ENCODE peak calls at places on chromosome 9, in eight cellular contexts. T is sigmoid colon; P is ovary; Y is HAP-1; I is naive thymus-derived CD4-positive, alpha-beta T cell; Q is fibroblast of lung; B is tibial artery; A is tibial nerve. E is an unnamed sample. For H3K27me3, the result is how much of the 10 kb centered on the place peaks cover.

GRCh38 chr9:136847827-136848392 is 1.3 kb upstream of the PHPT1 start:
- DNase-seq in B (peak), T (peak), I (peak), Y (peak), P (peak), A (peak), Q (peak), E (no peak)

GRCh38 chr9:23524607-23525155 is 301.4 kb downstream of the ELAVL2 start:
- DNase-seq in P (no peak), A (no peak), I (no peak), Q (peak), Y (no peak), T (no peak), B (no peak), E (no peak)

GRCh38 chr9:93390953-93391515 is 60.5 kb upstream of the FAM120A start:
- DNase-seq in A (no peak), Y (no peak), P (no peak), Q (no peak), I (no peak), B (no peak), T (no peak), E (no peak)

GRCh38 chr9:92564479-92564878 is 28.7 kb upstream of the ECM2 start:
- DNase-seq in A (no peak), Q (peak), B (no peak), Y (no peak), P (no peak), T (no peak), I (no peak), E (no peak)

GRCh38 chr9:77417570-77417969 is 230.6 kb downstream of the GNA14 start:
- DNase-seq in Y (no peak), P (no peak), A (no peak), B (no peak), I (no peak), T (no peak), Q (peak), E (no peak)

GRCh38 chr9:136739509-136739908 is 3.2 kb downstream of the LCN10 start:
- DNase-seq in Q (no peak), Y (no peak), A (no peak), T (no peak), P (no peak), B (no peak), I (no peak), E (no peak)

GRCh38 chr9:104836235-104836634 is 72.3 kb downstream of the NIPSNAP3B start:
- DNase-seq in I (no peak), P (no peak), Y (no peak), A (no peak), Q (peak), B (no peak), T (no peak), E (no peak)

GRCh38 chr9:91302831-91303230 is 58.9 kb downstream of the AUH start:
- DNase-seq in A (no peak), I (no peak), T (no peak), Q (peak), P (no peak), B (no peak), Y (no peak), E (no peak)

GRCh38 chr9:121326130-121326838 is 43.8 kb downstream of the STOM start:
- DNase-seq in T (peak), A (peak), I (no peak), Q (peak), Y (peak), B (peak), P (peak), E (no peak)

GRCh38 chr9:127698985-127699670 is 7.7 kb upstream of the CFAP157 start:
- DNase-seq in A (peak), B (peak), T (peak), Y (peak), Q (peak), P (peak), I (peak), E (peak)

GRCh38 chr9:118230319-118230718 is 526.1 kb downstream of the TLR4 start:
- DNase-seq in A (no peak), I (no peak), Y (no peak), T (no peak), B (no peak), Q (peak), P (no peak), E (no peak)

GRCh38 chr9:131394464-131395026 is 659 bp downstream of the PRRC2B start:
- DNase-seq in P (peak), I (peak), Y (peak), Q (no peak), T (peak), A (no peak), B (peak), E (no peak)

GRCh38 chr9:91156451-91157234 is 205.1 kb downstream of the AUH start:
- DNase-seq in A (no peak), Y (no peak), T (no peak), P (no peak), Q (no peak), I (no peak), B (no peak), E (no peak)

GRCh38 chr9:137128158-137129088 is 10.5 kb upstream of the GRIN1 start:
- DNase-seq in A (no peak), T (no peak), B (no peak), I (peak), Q (no peak), P (no peak), Y (peak), E (no peak)

GRCh38 chr9:20356392-20357206 is 265.7 kb downstream of the MLLT3 start:
- DNase-seq in B (peak), T (peak), P (peak), Y (peak), Q (peak), A (peak), I (peak), E (peak)

GRCh38 chr9:65432722-65433323 is 147.8 kb upstream of the FOXD4L5 start:
- DNase-seq in Y (no peak), A (no peak), B (no peak), P (no peak), T (no peak), Q (no peak), I (no peak), E (no peak)

DNA sequence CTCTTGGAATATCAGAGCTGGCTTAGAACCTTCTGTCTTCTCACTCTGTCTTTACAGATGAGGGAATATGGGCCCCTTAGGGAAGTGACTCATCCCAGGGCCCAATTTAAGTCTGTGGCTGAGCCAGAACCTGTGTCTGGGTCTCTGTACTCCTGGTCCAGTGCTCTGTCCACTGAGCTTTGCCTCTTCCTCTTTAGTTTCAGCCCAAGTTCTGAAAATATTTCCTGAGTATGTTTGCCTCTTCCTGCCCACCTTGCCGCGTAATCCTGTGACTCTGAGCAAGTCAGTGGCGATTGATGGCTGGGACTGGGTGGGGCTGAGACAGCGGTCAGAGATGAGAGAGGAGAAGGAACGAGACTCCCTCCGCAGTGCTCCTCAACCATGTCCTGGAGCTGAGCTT is 7.8 kb downstream of the IER5L start:
- DNase-seq in I (no peak), Y (no peak), B (no peak), Q (peak), T (no peak), P (no peak), A (no peak), E (no peak)
- H3K27me3 ChIP-seq in I (under half), Y (under half), B (under half), Q (under half), T (under half), P (under half), A (under half), E (under half)

GRCh38 chr9:37028425-37029031 is 5.5 kb downstream of the PAX5 start:
- DNase-seq in A (no peak), T (no peak), B (no peak), I (no peak), P (no peak), Y (no peak), Q (no peak), E (no peak)
- H3K27me3 ChIP-seq in A (under half), T (half or more), B (half or more), I (under half), P (under half), Y (under half), Q (half or more), E (half or more)

GRCh38 chr9:3692606-3693005 is 166.8 kb upstream of the RFX3 start:
- DNase-seq in Y (no peak), P (no peak), B (no peak), A (no peak), Q (no peak), T (no peak), I (no peak), E (no peak)

GRCh38 chr9:3696368-3696767 is 170.6 kb upstream of the RFX3 start:
- DNase-seq in Q (no peak), Y (no peak), T (no peak), I (no peak), A (no peak), B (no peak), P (no peak), E (peak)

GRCh38 chr9:3699868-3700267 is 174.1 kb upstream of the RFX3 start:
- DNase-seq in Y (no peak), A (no peak), P (no peak), B (no peak), T (no peak), I (no peak), Q (no peak), E (no peak)

GRCh38 chr9:3700772-3701171 is 175.0 kb upstream of the RFX3 start:
- DNase-seq in I (no peak), T (no peak), Y (no peak), P (no peak), A (no peak), B (no peak), Q (no peak), E (no peak)

DNA sequence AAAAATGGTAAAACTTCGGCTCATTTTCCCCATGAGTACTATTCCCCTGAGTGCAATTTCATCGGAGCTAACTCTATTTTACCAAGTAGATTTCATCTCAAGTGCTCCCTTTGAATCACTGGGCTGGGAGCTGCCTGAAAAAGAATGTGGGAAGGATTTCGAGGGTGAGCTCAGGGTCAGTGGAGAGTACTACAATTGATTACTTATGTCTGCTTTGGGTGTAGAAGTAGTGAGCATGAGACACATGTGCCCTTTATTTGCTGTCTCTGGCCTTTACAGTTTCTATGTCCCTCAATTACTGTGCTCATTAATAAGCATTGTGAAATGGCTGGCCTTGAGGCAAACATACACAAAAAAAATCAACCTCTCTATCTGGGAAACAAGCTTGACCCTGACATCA is 172.7 kb upstream of the RFX3 start:
- DNase-seq in Y (no peak), Q (no peak), A (no peak), T (no peak), P (no peak), I (no peak), B (no peak), E (no peak)
- H3K27me3 ChIP-seq in Y (under half), Q (under half), A (under half), T (under half), P (under half), I (under half), B (under half), E (under half)

DNA sequence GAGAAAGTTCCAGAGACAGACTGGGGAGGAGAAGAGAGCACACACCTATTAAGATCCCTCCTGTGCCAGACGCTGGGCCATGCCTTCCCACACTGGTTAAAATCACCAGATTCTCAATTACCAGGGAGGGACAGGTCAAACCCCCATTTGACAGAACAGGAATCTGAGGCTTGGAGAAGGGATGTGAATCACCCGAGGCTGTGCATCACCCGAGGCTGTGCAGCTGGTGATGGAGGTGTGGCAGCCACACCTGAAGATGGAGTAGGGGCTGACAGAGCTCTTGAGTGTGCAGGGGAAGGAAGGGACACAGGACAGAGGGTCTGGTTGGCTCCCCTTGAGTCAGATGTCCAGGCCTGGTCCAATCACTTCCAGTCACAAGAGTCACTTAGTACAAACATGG is 70.6 kb downstream of the LMX1B start:
- DNase-seq in B (no peak), P (no peak), Q (no peak), I (no peak), T (no peak), Y (no peak), A (no peak), E (no peak)
- H3K27me3 ChIP-seq in B (half or more), P (under half), Q (under half), I (under half), T (half or more), Y (under half), A (under half), E (under half)

DNA sequence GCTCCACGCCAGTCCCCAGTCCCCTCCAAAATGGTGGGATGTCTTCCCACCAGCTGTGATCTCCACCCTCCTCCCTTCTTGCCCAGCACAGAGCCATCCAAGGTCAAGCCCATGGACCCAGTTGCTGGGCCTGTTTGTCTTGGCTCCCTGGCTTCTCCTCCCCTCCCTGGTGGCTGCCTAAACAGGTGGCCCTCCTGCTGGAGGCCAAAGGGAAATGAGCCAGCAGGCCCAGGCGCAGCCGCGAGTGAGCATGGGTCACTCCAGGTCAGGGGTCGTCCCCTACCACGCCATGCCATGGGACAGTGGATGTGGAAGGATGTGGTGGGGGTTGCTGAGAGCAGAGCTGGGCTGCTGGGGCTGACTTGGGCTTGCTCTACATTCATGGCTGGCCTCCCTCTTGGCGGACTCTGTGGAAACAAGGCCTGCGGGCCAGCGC is 33.6 kb downstream of the COL15A1 start:
- DNase-seq in B (peak), P (no peak), Q (no peak), Y (no peak), I (no peak), T (peak), A (no peak), E (no peak)
- H3K27me3 ChIP-seq in B (under half), P (under half), Q (under half), Y (under half), I (under half), T (under half), A (under half), E (under half)

GRCh38 chr9:109320338-109320733 is 523 bp downstream of the EPB41L4B start:
- DNase-seq in P (peak), I (no peak), B (no peak), T (no peak), A (no peak), Q (no peak), Y (peak), E (no peak)
- H3K27me3 ChIP-seq in P (under half), I (under half), B (under half), T (under half), A (under half), Q (under half), Y (under half), E (under half)

GRCh38 chr9:27339661-27340295 is 42.8 kb upstream of the EQTN start:
- DNase-seq in P (no peak), B (peak), Q (no peak), T (no peak), I (no peak), Y (no peak), A (no peak), E (no peak)

GRCh38 chr9:27336829-27337228 is 39.9 kb upstream of the EQTN start:
- DNase-seq in T (no peak), B (no peak), I (no peak), Q (no peak), P (no peak), Y (no peak), A (no peak), E (no peak)

GRCh38 chr9:27335088-27335487 is 38.1 kb upstream of the EQTN start:
- DNase-seq in I (no peak), B (no peak), A (no peak), Y (no peak), T (no peak), Q (no peak), P (no peak), E (no peak)

GRCh38 chr9:27338527-27338903 is 41.6 kb upstream of the EQTN start:
- DNase-seq in P (no peak), T (no peak), A (no peak), Y (no peak), Q (no peak), I (no peak), B (no peak), E (no peak)

DNA sequence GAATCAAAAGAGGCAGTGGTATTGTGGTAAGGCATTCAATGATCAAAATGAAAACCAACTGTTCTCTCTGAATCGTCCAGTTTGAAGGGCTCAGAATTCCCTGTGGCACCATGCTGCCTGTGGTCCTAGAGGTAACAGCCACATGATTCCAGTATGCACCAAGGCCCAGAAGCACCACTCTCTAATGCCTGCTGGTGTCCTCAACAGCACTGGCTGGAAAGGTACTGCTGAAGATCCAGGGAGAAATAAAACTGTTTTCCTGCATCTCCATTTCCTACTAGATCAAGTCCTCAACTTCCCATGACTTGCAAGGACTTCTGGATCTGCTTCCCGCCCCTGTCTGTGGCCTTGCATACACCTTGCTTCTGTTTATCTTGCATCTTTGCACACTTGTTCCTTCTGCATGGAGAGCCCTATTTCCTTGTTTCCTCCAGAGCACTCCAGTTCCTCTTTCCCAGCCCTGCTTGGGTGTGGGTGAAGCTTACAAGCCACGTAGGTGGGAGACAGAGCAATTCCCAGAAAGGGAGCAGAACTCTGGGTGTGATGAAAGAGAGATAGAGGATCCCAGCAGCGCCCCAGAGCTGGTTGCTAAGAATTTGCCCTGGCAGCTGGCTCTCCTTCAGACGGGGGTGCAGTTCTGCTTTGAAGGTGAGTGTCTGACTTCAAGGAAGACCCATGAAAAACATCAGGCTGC is 41.0 kb upstream of the EQTN start:
- DNase-seq in T (no peak), Q (no peak), B (peak), A (no peak), I (no peak), P (no peak), Y (no peak), E (no peak)
- H3K27me3 ChIP-seq in T (under half), Q (under half), B (under half), A (under half), I (under half), P (under half), Y (under half), E (under half)

GRCh38 chr9:82582693-82583092 is 480.2 kb downstream of the RASEF start:
- DNase-seq in Q (no peak), T (no peak), A (no peak), Y (no peak), I (no peak), P (no peak), B (no peak), E (no peak)
- H3K27me3 ChIP-seq in Q (under half), T (under half), A (under half), Y (under half), I (under half), P (under half), B (under half), E (under half)

DNA sequence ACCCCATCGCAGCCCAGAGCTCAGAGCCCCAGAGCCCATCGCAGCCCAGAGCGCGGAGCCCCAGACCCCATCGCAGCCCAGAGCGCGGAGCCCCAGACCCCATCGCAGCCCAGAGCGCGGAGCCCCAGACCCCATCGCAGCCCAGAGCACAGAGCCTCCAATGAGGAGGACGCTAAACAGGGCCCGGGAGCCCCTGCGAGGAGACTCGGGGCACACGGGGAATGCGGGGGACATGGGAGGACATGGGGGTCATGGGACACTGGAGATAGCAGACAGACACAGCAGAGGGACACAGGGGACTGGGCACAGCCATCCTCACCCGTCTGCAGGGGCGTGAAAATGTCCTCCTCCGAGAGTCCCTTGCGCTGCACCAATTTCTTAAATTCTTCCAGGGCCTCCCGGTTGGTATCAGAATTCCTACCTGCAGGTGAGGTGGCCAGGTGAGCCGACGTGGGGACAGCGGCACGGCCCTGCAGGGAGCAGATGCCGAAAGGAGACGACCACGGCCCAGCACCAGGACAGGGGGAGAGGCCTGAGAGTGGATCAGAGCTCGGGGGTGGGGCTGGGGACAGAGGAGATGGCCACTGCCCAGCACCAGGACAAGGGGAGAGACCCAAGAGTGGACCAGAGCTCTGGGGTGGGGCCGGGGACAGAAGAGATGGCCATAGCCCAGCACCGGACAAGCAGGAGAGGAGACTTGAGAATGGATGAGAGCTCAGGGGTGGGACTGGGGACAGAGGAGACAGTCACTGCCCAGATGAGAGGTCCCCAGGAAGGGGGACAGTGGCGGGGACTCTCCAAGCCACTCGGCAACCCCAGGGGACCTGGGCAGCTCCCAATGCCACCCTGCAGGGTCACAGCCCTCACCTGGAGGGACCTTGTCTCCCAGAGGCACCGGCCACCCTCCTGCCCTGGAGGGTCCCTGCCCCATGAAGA is 2.8 kb downstream of the OBP2B start:
- DNase-seq in P (peak), T (peak), I (no peak), Q (no peak), A (no peak), B (no peak), Y (no peak), E (no peak)
- H3K27me3 ChIP-seq in P (under half), T (under half), I (under half), Q (under half), A (under half), B (half or more), Y (under half), E (under half)

GRCh38 chr9:135677641-135678168 is 14.6 kb downstream of the LCN9 start:
- DNase-seq in I (no peak), B (no peak), A (no peak), T (no peak), P (no peak), Q (no peak), Y (no peak), E (no peak)
- H3K27me3 ChIP-seq in I (under half), B (under half), A (under half), T (under half), P (under half), Q (under half), Y (under half), E (under half)

E was measured in iPS DF 6.9.